ENCODE peak calls at places on chromosomes 5 and 9, in four cellular contexts. R is ovary, N is right lobe of liver, Y is transverse colon. Z is an unnamed sample.

GRCh38 chr9:71769175-71770165 is 1.2 kb upstream of the CEMIP2 start:
- DNase-seq in R (peak; percentile 73), N (peak; percentile 98), Y (peak; percentile 86), Z (peak; percentile 91)

GRCh38 chr5:93279292-93279974 is 301.6 kb downstream of the NR2F1-AS1 start:
- DNase-seq in R (no peak), N (no peak), Y (no peak), Z (no peak)

GRCh38 chr9:33868430-33869000 is 51.6 kb downstream of the UBE2R2 start:
- DNase-seq in R (peak; percentile 34), N (peak; percentile 61), Y (no peak), Z (no peak)

GRCh38 chr9:81535542-81536241 is 153.7 kb downstream of the TLE1 start:
- DNase-seq in R (no peak), N (peak; percentile 54), Y (no peak), Z (no peak)

GRCh38 chr5:3311443-3311842 is 284.2 kb upstream of the IRX1 start:
- DNase-seq in R (no peak), N (no peak), Y (no peak), Z (no peak)

GRCh38 chr5:91639744-91640143 is 256.6 kb upstream of the ARRDC3 start:
- DNase-seq in R (no peak), N (no peak), Y (no peak), Z (no peak)

GRCh38 chr9:26369096-26369495 is 523.5 kb downstream of the CAAP1 start:
- DNase-seq in R (no peak), N (no peak), Y (no peak), Z (no peak)

GRCh38 chr9:119453490-119453911 is 84.3 kb upstream of the BRINP1 start:
- DNase-seq in R (no peak), N (no peak), Y (no peak), Z (no peak)

GRCh38 chr9:3434594-3434993 is 91.2 kb downstream of the RFX3 start:
- DNase-seq in R (no peak), N (no peak), Y (no peak), Z (no peak)

GRCh38 chr5:127758884-127759283 is 55.7 kb downstream of the CCDC192 start:
- DNase-seq in R (no peak), N (no peak), Y (peak; percentile 36), Z (no peak)

GRCh38 chr5:122163151-122164069 is 34.1 kb downstream of the ZNF474 start:
- DNase-seq in R (no peak), N (no peak), Y (no peak), Z (no peak)

GRCh38 chr5:139488269-139488668 is 5.7 kb upstream of the STING1 start:
- DNase-seq in R (no peak), N (no peak), Y (peak; percentile 25), Z (peak; percentile 77)

GRCh38 chr5:173318338-173318737 is 9.9 kb downstream of the STC2 start:
- DNase-seq in R (no peak), N (no peak), Y (no peak), Z (no peak)

GRCh38 chr5:74422671-74423070 is 217.9 kb downstream of the ENC1 start:
- DNase-seq in R (no peak), N (no peak), Y (no peak), Z (no peak)

GRCh38 chr5:66779535-66779934 is 183.3 kb downstream of the MAST4 start:
- DNase-seq in R (no peak), N (no peak), Y (no peak), Z (no peak)

GRCh38 chr5:38379360-38379827 is 121.0 kb downstream of the EGFLAM start:
- DNase-seq in R (no peak), N (no peak), Y (no peak), Z (no peak)

GRCh38 chr5:61020415-61020814 is 75.4 kb downstream of the NDUFAF2 start:
- DNase-seq in R (no peak), N (no peak), Y (no peak), Z (no peak)

GRCh38 chr5:78008356-78008967 is 232.3 kb upstream of the TBCA start:
- DNase-seq in R (no peak), N (no peak), Y (no peak), Z (no peak)

GRCh38 chr5:40030661-40031060 is 605.9 kb upstream of the DAB2 start:
- DNase-seq in R (no peak), N (no peak), Y (no peak), Z (no peak)

GRCh38 chr5:141695627-141696180 is 13.7 kb upstream of the ARAP3 start:
- DNase-seq in R (no peak), N (no peak), Y (peak; percentile 69), Z (no peak)

GRCh38 chr5:59745422-59745863 is 148.1 kb downstream of the PDE4D start:
- DNase-seq in R (no peak), N (no peak), Y (peak; percentile 32), Z (peak; percentile 90)

GRCh38 chr9:32783168-32783891 is at the start of gene TMEM215:
- DNase-seq in R (no peak), N (no peak), Y (no peak), Z (no peak)

GRCh38 chr5:68419637-68420452 is 204.3 kb downstream of the PIK3R1 start:
- DNase-seq in R (no peak), N (no peak), Y (peak; percentile 46), Z (no peak)

GRCh38 chr9:34185778-34186551 is 7.1 kb downstream of the UBAP1 start:
- DNase-seq in R (no peak), N (peak; percentile 44), Y (no peak), Z (peak; percentile 84)

GRCh38 chr5:96172436-96172835 is 210.8 kb upstream of the ELL2 start:
- DNase-seq in R (no peak), N (no peak), Y (no peak), Z (no peak)

GRCh38 chr9:73081979-73082657 is 69.5 kb upstream of the ANXA1 start:
- DNase-seq in R (no peak), N (no peak), Y (no peak), Z (no peak)

GRCh38 chr9:87393706-87394255 is 103.9 kb upstream of the DAPK1 start:
- DNase-seq in R (no peak), N (no peak), Y (no peak), Z (no peak)

GRCh38 chr5:176415240-176416122 is 858 bp downstream of the CLTB start:
- DNase-seq in R (no peak), N (no peak), Y (peak; percentile 45), Z (peak; percentile 81)

GRCh38 chr9:72150172-72150571 is 932 bp downstream of the GDA start:
- DNase-seq in R (no peak), N (no peak), Y (no peak), Z (no peak)

GRCh38 chr9:132171702-132172101 is 9.8 kb downstream of the NTNG2 start:
- DNase-seq in R (no peak), N (no peak), Y (no peak), Z (no peak)

GRCh38 chr9:122084276-122084675 is 8.8 kb downstream of the TTLL11 start:
- DNase-seq in R (no peak), N (no peak), Y (no peak), Z (no peak)

GRCh38 chr9:122087406-122088200 is 5.5 kb downstream of the TTLL11 start:
- DNase-seq in R (no peak), N (no peak), Y (no peak), Z (peak; percentile 79)

GRCh38 chr9:122085260-122085659 is 7.8 kb downstream of the TTLL11 start:
- DNase-seq in R (no peak), N (no peak), Y (no peak), Z (no peak)

GRCh38 chr9:122088880-122089567 is 4.1 kb downstream of the TTLL11 start:
- DNase-seq in R (no peak), N (no peak), Y (no peak), Z (no peak)

GRCh38 chr9:122086873-122087272 is 6.2 kb downstream of the TTLL11 start:
- DNase-seq in R (no peak), N (no peak), Y (no peak), Z (no peak)
- H3K27ac ChIP-seq in R (no peak overlapping the region), N (no peak overlapping the region), Y (peak overlapping the region; percentile 68), Z (peak overlapping the region; percentile 92)

DNA sequence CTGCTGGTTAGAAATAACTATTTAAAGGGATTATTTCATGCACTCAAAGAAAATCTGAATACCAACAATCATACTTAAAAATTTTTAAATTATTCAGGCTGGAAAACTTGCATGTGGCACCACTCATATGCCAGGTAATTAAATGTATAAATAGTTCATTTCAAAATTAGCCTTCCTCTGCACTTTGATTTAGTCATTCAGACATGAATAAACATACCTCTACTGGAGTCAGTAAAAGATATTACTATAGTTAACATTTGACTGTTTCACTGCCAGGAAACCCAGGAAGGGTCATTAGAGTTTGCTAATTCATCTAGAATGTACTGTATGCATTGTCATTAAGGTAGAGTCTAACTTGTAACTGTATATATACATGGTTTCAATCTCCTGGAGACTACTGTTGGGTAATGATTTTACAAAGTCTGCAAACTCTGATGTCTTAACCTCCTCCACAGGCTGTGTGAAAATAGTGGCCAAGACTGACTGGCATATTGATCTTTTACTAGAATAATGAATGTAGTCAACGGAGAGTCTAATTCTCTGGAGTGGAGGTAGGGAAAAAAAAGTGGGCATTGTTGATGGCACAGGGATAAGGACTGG is 43.7 kb downstream of the TEX10 start:
- DNase-seq in R (no peak), N (no peak), Y (no peak), Z (no peak)
- H3K36me3 ChIP-seq in R (no peaks in the 10 kb centered on the region), N (no peaks in the 10 kb centered on the region), Y (peaks cover 5% of the 10 kb centered on the region), Z (no peaks in the 10 kb centered on the region)

GRCh38 chr9:78207319-78207718 is 28.6 kb upstream of the CEP78 start:
- DNase-seq in R (no peak), N (no peak), Y (no peak), Z (no peak)
- TF ChIP-seq POLR2A in R (no peak), N (no peak), Y (no peak), Z (no peak)

DNA sequence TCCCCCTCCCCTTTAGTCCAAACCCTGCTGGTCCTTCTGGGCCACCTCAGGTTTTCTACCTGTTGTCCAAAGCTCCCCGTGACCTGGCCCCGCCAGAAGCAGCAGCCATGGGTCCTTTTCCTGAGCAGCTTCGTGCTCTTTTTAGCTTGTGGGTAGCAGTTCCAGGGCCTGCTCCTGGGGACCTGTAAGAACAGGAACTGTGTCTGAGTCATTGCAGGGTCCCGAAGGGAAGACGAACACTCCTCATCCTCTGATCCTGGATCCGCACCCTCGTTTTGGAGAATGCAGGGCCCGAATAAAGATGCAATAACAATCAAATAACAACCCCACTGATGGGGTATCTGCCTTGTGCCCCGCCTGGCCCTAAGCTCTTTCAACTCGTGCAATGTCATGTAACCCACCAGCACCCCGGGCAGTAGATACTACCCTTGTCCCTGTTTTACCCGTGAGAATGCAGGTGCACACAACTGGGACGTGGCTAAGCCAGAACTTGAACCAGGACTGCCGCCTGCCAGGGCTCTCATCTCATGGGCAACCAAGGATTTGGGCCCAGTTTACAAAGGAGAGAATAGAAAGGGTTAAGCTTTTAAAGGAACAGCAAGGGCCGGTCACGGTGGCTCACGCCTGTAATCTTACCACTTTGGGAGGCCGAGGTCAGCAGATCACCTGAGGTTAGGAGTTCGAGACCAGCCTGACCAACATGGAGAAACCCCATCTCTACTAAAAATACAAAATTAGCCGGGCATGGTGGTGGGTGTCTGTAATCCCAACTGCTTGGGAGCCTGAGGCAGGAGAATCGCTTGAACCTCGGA is 33.2 kb downstream of the NEK6 start:
- DNase-seq in R (no peak), N (no peak), Y (no peak), Z (no peak)
- H3K27ac ChIP-seq in R (no peak overlapping the region), N (no peak overlapping the region), Y (no peak overlapping the region), Z (peak overlapping the region; percentile 42)

DNA sequence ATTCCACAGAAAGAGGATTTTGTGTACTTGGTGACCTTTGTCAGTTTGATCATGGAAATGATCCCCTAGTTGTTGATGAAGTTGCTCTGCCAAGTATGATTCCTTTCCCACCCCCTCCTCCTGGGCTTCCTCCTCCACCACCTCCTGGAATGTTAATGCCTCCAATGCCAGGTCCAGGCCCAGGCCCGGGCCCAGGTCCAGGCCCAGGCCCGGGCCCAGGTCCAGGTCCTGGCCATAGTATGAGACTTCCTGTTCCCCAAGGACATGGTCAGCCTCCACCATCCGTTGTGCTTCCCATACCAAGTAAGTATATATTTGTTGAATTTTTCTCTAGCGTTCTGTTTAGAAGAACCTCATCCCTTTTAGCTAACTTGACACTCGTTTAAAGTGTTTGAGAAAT is 30.0 kb downstream of the RBM27 start:
- DNase-seq in R (no peak), N (no peak), Y (no peak), Z (no peak)
- H3K36me3 ChIP-seq in R (no peaks in the 10 kb centered on the region), N (peaks cover 67% of the 10 kb centered on the region), Y (peaks cover 58% of the 10 kb centered on the region), Z (peaks cover 41% of the 10 kb centered on the region)

Z was measured in sigmoid colon.